ENCODE peak calls at places on chromosomes 6 and 20, in six cellular contexts. W is CD4-positive, alpha-beta T cell; E is fibroblast of the aortic adventitia; V is GM10248; Z is upper lobe of left lung; D is tibial nerve. A is an unnamed sample.

GRCh38 chr6:131096786-131097185 is 33.7 kb upstream of the EPB41L2 start:
- DNase-seq in W (no peak), E (no peak), V (no peak), Z (no peak), D (no peak), A (no peak)

GRCh38 chr6:127366281-127367022 is 23.0 kb upstream of the ECHDC1 start:
- DNase-seq in W (no peak), E (peak), V (no peak), Z (no peak), D (no peak), A (no peak)

GRCh38 chr20:23132930-23133559 is 46.9 kb upstream of the CD93 start:
- DNase-seq in W (no peak), E (no peak), V (no peak), Z (peak), D (no peak), A (no peak)

GRCh38 chr6:84547341-84547794 is 217.0 kb downstream of the TBX18 start:
- DNase-seq in W (no peak), E (peak), V (no peak), Z (no peak), D (no peak), A (no peak)

GRCh38 chr6:139872635-139873034 is 498.2 kb upstream of the CITED2 start:
- DNase-seq in W (no peak), E (peak), V (no peak), Z (no peak), D (no peak), A (no peak)

GRCh38 chr6:170231496-170232185 is 59.2 kb downstream of the DLL1 start:
- DNase-seq in W (no peak), E (peak), V (no peak), Z (no peak), D (no peak), A (no peak)

GRCh38 chr6:11585426-11586016 is 48.0 kb downstream of the TMEM170B start:
- DNase-seq in W (no peak), E (peak), V (peak), Z (no peak), D (no peak), A (no peak)

GRCh38 chr6:131063028-131063763 is at the start of gene EPB41L2:
- DNase-seq in W (peak), E (peak), V (peak), Z (peak), D (peak), A (peak)

GRCh38 chr6:41527721-41528408 is 18.3 kb upstream of the FOXP4 start:
- DNase-seq in W (no peak), E (peak), V (no peak), Z (no peak), D (no peak), A (no peak)

GRCh38 chr6:45822269-45822812 is 193.3 kb downstream of the CLIC5 start:
- DNase-seq in W (no peak), E (no peak), V (no peak), Z (no peak), D (no peak), A (no peak)

GRCh38 chr6:10146723-10147451 is 268.0 kb downstream of the TFAP2A start:
- DNase-seq in W (no peak), E (peak), V (peak), Z (no peak), D (no peak), A (no peak)

GRCh38 chr20:31698803-31699718 is 23.6 kb downstream of the BCL2L1 start:
- DNase-seq in W (no peak), E (peak), V (peak), Z (peak), D (peak), A (no peak)

GRCh38 chr6:56841372-56841749 is 113.5 kb upstream of the BEND6 start:
- DNase-seq in W (no peak), E (no peak), V (no peak), Z (no peak), D (no peak), A (no peak)

GRCh38 chr20:1144401-1145172 is 26.2 kb downstream of the PSMF1 start:
- DNase-seq in W (no peak), E (no peak), V (no peak), Z (no peak), D (no peak), A (no peak)

GRCh38 chr6:140445474-140446004 is 1071.1 kb upstream of the CITED2 start:
- DNase-seq in W (no peak), E (peak), V (no peak), Z (no peak), D (no peak), A (no peak)

GRCh38 chr20:63736893-63737689 is 627 bp downstream of the LIME1 start:
- DNase-seq in W (peak), E (no peak), V (peak), Z (no peak), D (no peak), A (no peak)

GRCh38 chr20:62699296-62699695 is 9.3 kb upstream of the NTSR1 start:
- DNase-seq in W (no peak), E (no peak), V (no peak), Z (no peak), D (no peak), A (no peak)

GRCh38 chr6:98931710-98932109 is 16.0 kb downstream of the FBXL4 start:
- DNase-seq in W (no peak), E (no peak), V (no peak), Z (no peak), D (no peak), A (no peak)

GRCh38 chr6:54817236-54817635 is 29.3 kb upstream of the FAM83B start:
- DNase-seq in W (no peak), E (no peak), V (no peak), Z (no peak), D (no peak), A (no peak)

GRCh38 chr20:21615617-21616080 is 89.8 kb upstream of the PAX1 start:
- DNase-seq in W (peak), E (peak), V (peak), Z (peak), D (peak), A (peak)

GRCh38 chr20:24559114-24559513 is 89.7 kb downstream of the SYNDIG1 start:
- DNase-seq in W (no peak), E (no peak), V (no peak), Z (no peak), D (no peak), A (no peak)

GRCh38 chr6:37289931-37290330 is 32.0 kb upstream of the TMEM217 start:
- DNase-seq in W (peak), E (no peak), V (no peak), Z (no peak), D (no peak), A (no peak)

GRCh38 chr6:26215200-26216014 is 128.2 kb downstream of the HFE start:
- DNase-seq in W (peak), E (peak), V (no peak), Z (no peak), D (no peak), A (no peak)

GRCh38 chr6:53321701-53322100 is 27.0 kb downstream of the ELOVL5 start:
- DNase-seq in W (no peak), E (no peak), V (no peak), Z (no peak), D (no peak), A (no peak)

GRCh38 chr6:132730560-132730959 is 16.7 kb upstream of the VNN1 start:
- DNase-seq in W (no peak), E (peak), V (no peak), Z (no peak), D (no peak), A (no peak)

GRCh38 chr6:170437719-170438401 is 115.2 kb downstream of the PSMB1 start:
- DNase-seq in W (no peak), E (no peak), V (no peak), Z (no peak), D (no peak), A (peak)

GRCh38 chr6:137975058-137975940 is 108.2 kb downstream of the TNFAIP3 start:
- DNase-seq in W (no peak), E (peak), V (peak), Z (no peak), D (no peak), A (no peak)
- TF ChIP-seq CTCF in W (peak), E (peak), V (peak), Z (peak), D (no peak), A (no peak)

DNA sequence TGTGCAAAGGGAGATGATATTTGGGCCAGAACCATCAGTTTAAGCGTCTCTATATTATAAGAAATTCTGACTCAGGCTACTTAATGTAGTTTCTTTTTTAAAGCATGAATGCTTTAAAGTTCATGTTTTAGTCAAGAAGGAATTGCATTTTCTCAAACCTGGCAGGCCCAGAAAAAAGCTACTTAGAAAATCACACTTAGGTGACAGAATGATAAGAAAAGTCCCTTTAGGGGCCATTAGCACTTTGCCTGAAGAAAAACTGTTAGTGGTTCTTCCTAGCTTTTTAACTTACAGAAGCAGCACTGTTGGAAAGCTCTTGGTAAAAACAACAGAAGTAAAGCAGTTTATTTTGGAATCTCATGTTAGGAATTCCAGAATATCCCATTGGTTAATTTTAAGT is 387.8 kb downstream of the PLCB1 start:
- DNase-seq in W (no peak), E (no peak), V (no peak), Z (no peak), D (no peak), A (no peak)
- TF ChIP-seq CTCF in W (no peak), E (no peak), V (no peak), Z (no peak), D (no peak), A (no peak)

GRCh38 chr6:12637960-12638641 is 78.5 kb upstream of the PHACTR1 start:
- DNase-seq in W (no peak), E (peak), V (peak), Z (peak), D (peak), A (peak)

GRCh38 chr6:12635375-12635774 is 81.2 kb upstream of the PHACTR1 start:
- DNase-seq in W (no peak), E (no peak), V (no peak), Z (no peak), D (no peak), A (no peak)

GRCh38 chr6:12640438-12640837 is 76.1 kb upstream of the PHACTR1 start:
- DNase-seq in W (no peak), E (no peak), V (no peak), Z (no peak), D (no peak), A (no peak)

GRCh38 chr6:12635813-12636212 is 80.8 kb upstream of the PHACTR1 start:
- DNase-seq in W (no peak), E (peak), V (no peak), Z (no peak), D (no peak), A (no peak)

GRCh38 chr6:12636336-12636735 is 80.2 kb upstream of the PHACTR1 start:
- DNase-seq in W (no peak), E (no peak), V (no peak), Z (no peak), D (no peak), A (no peak)
- TF ChIP-seq CTCF in W (no peak), E (peak), V (no peak), Z (no peak), D (no peak), A (no peak)

DNA sequence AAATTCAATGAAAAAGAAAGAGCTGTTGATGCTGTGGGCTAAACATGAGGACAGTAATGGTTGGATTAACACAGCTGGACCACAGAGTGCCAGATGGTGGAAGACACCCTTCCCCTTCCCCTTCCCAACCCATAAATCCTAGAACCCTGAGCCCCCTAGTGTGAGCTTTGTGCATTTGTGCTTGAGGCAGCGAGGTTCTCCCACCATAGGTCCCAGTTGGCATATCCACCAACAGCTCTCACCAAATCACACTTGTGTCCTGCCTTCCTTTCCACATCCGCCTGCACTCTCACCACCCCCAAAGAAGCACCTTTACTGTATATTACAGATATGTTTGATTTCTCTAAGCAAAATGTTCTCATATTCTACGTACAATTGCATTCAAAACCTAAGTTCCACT is 32.8 kb upstream of the HBS1L start:
- DNase-seq in W (peak), E (no peak), V (no peak), Z (no peak), D (no peak), A (no peak)
- TF ChIP-seq CTCF in W (no peak), E (no peak), V (peak), Z (no peak), D (no peak), A (no peak)

DNA sequence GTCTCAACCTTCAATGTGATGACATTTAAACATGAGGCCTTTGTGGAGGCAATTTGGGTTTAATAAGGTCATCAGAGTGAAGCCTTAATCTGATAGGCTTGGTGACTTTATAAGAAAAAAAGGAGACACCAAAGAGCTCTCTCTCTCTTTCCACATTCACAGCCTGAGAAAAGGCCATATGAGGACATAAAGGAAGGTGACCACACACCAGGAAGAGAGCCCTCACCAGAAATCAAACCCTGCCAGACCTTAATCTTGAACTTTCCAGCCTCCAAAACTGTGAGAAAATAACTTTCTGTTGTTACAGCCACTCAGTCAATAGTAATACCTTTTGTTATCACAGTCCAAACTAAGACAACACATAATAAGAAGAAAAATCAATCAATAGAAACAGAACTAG is 47.7 kb downstream of the COL12A1 start:
- DNase-seq in W (no peak), E (no peak), V (no peak), Z (no peak), D (no peak), A (no peak)
- TF ChIP-seq CTCF in W (no peak), E (no peak), V (no peak), Z (no peak), D (no peak), A (no peak)

DNA sequence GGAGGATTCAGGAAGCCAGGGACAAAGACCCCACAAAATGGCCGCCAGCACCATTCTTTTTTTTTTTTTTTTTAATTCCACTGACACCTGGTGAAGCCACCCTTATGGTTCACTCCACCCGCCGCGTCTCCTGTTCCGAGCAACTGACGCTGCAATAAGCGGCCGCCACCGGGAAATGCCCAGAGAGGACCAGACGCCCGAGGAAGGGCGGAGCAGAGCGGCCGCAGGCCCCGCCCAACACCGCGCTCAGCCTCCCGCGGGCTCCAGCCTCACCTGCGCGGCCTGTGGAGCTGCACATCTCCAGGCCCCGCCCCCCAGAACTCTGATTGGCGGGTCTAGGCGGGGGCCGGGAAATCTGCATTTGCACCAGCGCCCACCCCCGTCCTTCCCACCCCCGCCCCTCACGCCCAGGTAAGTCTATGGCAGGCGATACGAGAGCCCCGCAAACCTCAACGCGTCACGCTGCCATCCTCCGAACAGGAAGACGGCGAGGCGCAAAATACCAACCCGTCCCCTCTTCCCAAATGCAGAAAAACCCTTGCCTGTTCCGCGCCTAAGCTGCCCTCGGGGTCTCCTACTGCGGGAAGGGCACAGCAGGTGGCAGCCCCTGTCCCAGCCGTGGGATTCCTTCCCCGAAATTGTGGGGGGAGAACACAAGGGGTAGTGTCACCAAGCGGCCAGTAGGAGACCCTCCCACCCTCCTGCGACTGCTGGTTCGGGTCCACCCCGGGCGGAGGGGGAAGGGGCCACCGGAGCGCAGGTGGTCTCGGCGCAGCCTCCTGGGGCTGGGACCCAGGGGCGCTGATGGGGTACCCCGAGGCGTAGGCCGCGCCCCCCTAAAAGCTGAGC is 948 bp downstream of the ATP9A start:
- DNase-seq in W (no peak), E (peak), V (no peak), Z (peak), D (peak), A (peak)
- TF ChIP-seq CTCF in W (no peak), E (peak), V (no peak), Z (no peak), D (no peak), A (peak)

GRCh38 chr6:107977283-107977682 is 19.3 kb upstream of the SEC63 start:
- DNase-seq in W (no peak), E (peak), V (no peak), Z (no peak), D (no peak), A (no peak)
- TF ChIP-seq CTCF in W (peak), E (peak), V (no peak), Z (no peak), D (peak), A (peak)

DNA sequence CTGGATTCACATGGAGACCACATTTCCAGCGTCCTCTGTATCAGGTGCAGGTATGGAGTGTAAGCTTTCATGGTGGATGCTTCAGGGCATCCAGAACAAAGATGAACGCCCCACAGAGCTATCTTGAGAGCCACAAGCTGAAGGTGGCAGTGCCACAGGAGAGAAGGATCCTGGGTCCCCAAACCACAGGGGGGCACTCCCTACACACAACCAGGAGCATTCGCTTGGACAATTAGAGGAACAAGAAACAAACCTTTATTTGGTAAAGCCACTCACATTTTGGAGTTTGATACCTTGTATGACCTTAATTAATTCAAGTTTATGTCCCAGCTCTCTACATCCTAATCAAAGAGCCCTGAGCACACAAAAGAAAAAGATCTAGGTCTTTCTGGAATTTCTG is 406.3 kb downstream of the PREX1 start:
- DNase-seq in W (no peak), E (no peak), V (no peak), Z (no peak), D (no peak), A (no peak)
- TF ChIP-seq CTCF in W (no peak), E (no peak), V (no peak), Z (no peak), D (no peak), A (no peak)

A was measured in mesothelial cell of epicardium.